ENCODE peak calls at places on chromosome 12, in eight cellular contexts. A is sigmoid colon, N is spleen, J is GM12878, V is vagina, Q is prostate gland, D is HepG2, E is transverse colon. B is an unnamed sample.
A peak's percentile ranks its signal among the peaks of the same experiment; 100 is the strongest.

GRCh38 chr12:130710733-130711080 is 5.4 kb downstream of the RIMBP2 start:
- DNase-seq in A (no peak), N (no peak), J (no peak), Q (no peak), E (no peak), D (no peak), V (no peak), B (peak; percentile 4)

GRCh38 chr12:114679942-114680341 is 4.0 kb downstream of the TBX3 start:
- DNase-seq in D (no peak), V (no peak), J (no peak), Q (no peak), N (no peak), A (no peak), E (no peak), B (no peak)

GRCh38 chr12:81468206-81468605 is 290.9 kb downstream of the PPFIA2 start:
- DNase-seq in A (no peak), J (no peak), V (no peak), E (no peak), Q (no peak), D (no peak), N (no peak), B (no peak)

GRCh38 chr12:69985656-69986055 is 160.6 kb downstream of the MYRFL start:
- DNase-seq in N (no peak), J (no peak), V (no peak), Q (no peak), A (no peak), E (peak; percentile 63), D (peak; percentile 24), B (no peak)

GRCh38 chr12:9736931-9737705 is 4.2 kb upstream of the CLECL1 start:
- DNase-seq in E (no peak), V (no peak), N (no peak), J (no peak), A (no peak), D (no peak), Q (no peak), B (no peak)

GRCh38 chr12:69991683-69992297 is 166.8 kb downstream of the MYRFL start:
- DNase-seq in J (no peak), V (no peak), Q (no peak), E (no peak), A (no peak), D (no peak), N (no peak), B (no peak)

GRCh38 chr12:111451649-111452129 is 46.0 kb downstream of the SH2B3 start:
- DNase-seq in V (no peak), N (no peak), Q (no peak), E (no peak), J (no peak), D (peak; percentile 53), A (peak; percentile 22), B (peak; percentile 9)

GRCh38 chr12:93571854-93572711 is at the start of gene SOCS2:
- DNase-seq in A (peak; percentile 80), Q (peak; percentile 41), D (no peak), E (peak; percentile 58), V (no peak), J (no peak), N (peak; percentile 83), B (peak; percentile 31)

GRCh38 chr12:125999643-126000042 is 934.4 kb downstream of the AACS start:
- DNase-seq in N (no peak), D (no peak), E (no peak), Q (no peak), A (no peak), V (no peak), J (no peak), B (no peak)

GRCh38 chr12:20368653-20369163 is 371 bp downstream of the PDE3A start:
- DNase-seq in N (peak; percentile 49), J (no peak), V (no peak), E (peak; percentile 23), Q (no peak), D (no peak), A (peak; percentile 78), B (no peak)

GRCh38 chr12:20364501-20364900 is 3.8 kb upstream of the PDE3A start:
- DNase-seq in J (no peak), E (no peak), D (no peak), Q (no peak), A (no peak), N (no peak), V (no peak), B (no peak)

GRCh38 chr12:20369164-20370000 is 1.0 kb downstream of the PDE3A start:
- DNase-seq in N (peak; percentile 78), J (no peak), Q (peak; percentile 14), V (no peak), E (peak; percentile 84), D (no peak), A (peak; percentile 94), B (peak; percentile 27)

GRCh38 chr12:20367731-20368652 is at the start of gene PDE3A:
- DNase-seq in A (peak; percentile 90), E (peak; percentile 76), D (no peak), N (peak; percentile 70), Q (peak; percentile 14), J (no peak), V (no peak), B (no peak)

DNA sequence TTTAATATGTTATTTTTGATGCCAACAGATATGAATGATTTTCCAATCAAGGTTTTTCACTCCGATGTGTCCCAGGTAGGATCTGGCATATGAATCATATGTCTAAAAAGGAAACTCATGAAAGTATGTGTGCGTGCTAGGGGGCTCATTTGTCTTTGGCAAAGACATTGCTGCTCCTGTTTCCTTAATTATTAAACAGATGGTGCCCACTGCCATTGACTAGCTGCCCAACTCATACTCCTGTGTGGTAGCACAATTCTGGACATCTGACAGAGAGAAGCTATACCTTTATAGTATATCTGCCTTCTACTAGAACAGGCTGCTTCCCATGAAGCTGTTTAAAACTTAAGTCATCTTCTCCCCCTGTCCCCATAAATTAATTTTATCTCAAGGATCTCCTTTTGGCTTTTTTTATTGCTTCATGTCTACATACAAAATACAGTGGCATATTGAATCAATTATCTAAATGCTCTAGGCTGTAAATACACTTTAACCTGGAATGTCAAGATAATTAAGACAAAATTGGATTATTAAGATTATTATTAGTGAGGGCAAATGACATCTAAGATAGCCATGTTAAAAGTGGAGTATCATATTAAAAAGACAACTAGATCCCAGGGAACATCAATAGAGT is 1.4 kb upstream of the PDE3A start:
- DNase-seq in V (no peak), E (no peak), J (no peak), A (no peak), D (no peak), Q (no peak), N (no peak), B (no peak)
- TF ChIP-seq POLR2AphosphoS5 in V (no peak), E (no peak), J (no peak), A (no peak), D (no peak), Q (no peak), N (no peak), B (no peak)

DNA sequence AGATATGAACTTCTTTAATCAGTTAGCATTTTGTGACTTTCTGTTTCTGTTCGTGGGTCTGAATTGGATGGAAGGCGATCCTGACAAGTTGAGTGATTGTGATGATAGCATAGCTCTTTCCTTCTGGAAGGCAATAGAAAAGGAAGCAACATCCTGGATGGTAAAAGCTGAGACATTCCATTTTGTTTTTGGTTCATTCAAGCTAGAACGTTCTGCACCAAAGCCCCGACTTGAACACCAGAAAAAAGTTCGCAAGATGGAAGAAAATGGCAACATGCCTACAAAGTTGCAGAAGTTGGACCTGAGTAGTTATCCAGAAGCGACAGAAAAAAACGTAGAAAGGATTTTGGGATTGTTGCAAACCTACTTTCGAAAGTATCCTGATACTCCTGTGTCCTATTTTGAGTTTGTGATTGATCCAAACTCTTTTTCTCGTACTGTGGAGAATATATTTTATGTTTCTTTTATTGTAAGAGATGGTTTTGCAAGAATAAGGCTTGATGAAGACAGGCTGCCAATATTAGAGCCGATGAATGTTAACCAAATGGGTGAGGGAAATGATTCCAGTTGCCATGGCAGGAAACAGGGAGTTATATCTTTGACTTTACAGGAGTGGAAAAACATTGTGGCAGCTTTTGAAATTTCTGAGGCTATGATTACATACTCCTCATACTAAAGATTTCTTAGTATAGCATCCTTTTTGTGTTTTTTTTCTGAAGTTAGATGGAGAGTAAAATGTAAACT is 894 bp downstream of the EID3 start:
- DNase-seq in D (no peak), J (no peak), A (no peak), N (no peak), Q (no peak), V (no peak), E (no peak), B (no peak)
- H3K4me3 ChIP-seq in D (no peak overlapping the region), J (peak overlapping the region; percentile 69), A (peak overlapping the region; percentile 55), N (peak overlapping the region; percentile 50), Q (peak overlapping the region; percentile 38), V (peak overlapping the region; percentile 46), E (no peak overlapping the region), B (peak overlapping the region; percentile 41)

DNA sequence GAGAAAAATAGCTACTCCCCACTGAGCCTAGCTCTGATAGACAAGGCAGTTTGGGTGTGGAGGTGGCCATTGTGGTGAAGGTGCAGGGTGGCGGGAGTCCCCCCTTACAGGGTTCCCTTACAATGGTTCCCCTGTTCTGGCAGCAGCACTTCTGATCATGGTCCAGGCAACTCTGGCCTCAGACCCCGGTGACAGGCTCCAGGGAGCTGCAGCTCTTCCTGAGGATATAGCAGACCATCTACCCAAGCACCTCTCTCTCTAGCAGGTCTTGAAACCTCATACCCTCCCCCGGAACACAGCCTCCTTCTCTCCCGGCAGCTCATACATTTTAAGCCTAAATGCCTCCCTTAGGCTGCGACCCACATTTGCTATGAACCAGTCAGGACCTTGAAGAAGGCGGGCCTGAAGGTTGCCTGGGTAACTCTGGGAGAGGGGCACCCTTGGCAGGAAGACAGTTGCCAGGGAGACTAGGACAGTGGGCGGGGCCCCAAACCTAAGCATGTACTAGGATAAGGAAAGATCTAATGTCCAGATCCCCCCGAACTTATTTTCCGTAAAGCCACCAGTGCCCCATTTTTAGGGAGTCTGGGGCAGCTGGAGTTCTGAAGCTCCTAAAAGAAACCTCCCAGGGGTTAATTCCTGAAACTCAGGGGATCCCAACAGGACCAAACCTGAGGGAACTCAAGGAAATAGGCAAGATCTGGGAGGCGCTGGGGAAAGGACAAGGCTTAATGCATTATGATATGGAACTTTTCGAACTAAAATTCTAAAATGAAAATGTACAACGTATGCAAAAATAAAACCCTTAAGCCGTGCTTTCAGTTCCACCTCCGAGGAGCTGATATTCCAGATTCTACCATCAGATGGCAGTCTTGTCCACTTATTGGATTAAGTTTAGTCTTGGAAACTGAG is 4.6 kb upstream of the GDF11 start:
- DNase-seq in Q (peak; percentile 84), J (peak; percentile 77), E (peak; percentile 84), N (peak; percentile 95), A (peak; percentile 91), V (no peak), D (peak; percentile 72), B (peak; percentile 68)
- TF ChIP-seq POLR2A in Q (no peak), J (no peak), E (no peak), N (no peak), A (no peak), V (no peak), D (no peak), B (no peak)

DNA sequence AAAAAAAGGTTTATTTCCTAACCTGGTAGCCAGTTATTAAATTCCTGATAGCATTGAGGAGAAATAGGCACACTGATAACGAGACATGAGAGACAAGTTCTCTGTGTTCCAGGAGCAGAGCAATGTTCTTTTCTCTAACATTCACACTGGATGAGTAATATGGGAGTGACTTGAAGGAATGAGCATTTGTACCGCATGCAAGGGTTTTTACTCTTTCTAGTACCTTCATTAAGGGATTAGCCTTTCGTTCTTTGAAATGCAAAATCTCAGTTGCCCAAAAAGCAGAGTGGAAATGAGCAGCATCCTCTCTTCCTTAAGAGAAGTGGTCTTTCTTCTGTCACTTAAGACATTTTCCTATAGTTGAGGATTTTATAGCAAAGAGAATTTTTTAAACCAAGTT is 54.7 kb downstream of the FGD4 start:
- DNase-seq in A (no peak), J (no peak), E (no peak), D (no peak), Q (no peak), V (no peak), N (no peak), B (no peak)
- TF ChIP-seq POLR2AphosphoS5 in A (no peak), J (no peak), E (peak; percentile 31), D (no peak), Q (peak; percentile 22), V (no peak), N (no peak), B (peak; percentile 80)